ENCODE peak calls at places on chromosome 4, in eight cellular contexts. N is PC-9; T is CD8-positive, alpha-beta memory T cell; A is tibial artery; O is right lobe of liver; W is foreskin keratinocyte; C is neuronal stem cell; V is adrenal gland. R is an unnamed sample.

GRCh38 chr4:41749650-41750049 is 1.1 kb upstream of the PHOX2B start:
- DNase-seq in W (no peak), T (no peak), A (no peak), O (no peak), N (no peak), C (peak; percentile 38), V (no peak), R (no peak)

GRCh38 chr4:13659341-13660070 is 32.0 kb upstream of the BOD1L1 start:
- DNase-seq in C (no peak), W (no peak), N (no peak), V (no peak), T (no peak), O (no peak), A (no peak), R (no peak)

GRCh38 chr4:42018451-42018850 is 28.1 kb downstream of the SLC30A9 start:
- DNase-seq in W (no peak), A (no peak), C (no peak), O (no peak), N (no peak), T (no peak), V (peak; percentile 30), R (no peak)

GRCh38 chr4:128311659-128312392 is 24.2 kb upstream of the PGRMC2 start:
- DNase-seq in T (no peak), C (no peak), A (no peak), N (no peak), V (no peak), W (peak; percentile 45), O (no peak), R (no peak)

GRCh38 chr4:39255266-39255665 is 72.9 kb downstream of the WDR19 start:
- DNase-seq in T (no peak), V (no peak), O (no peak), W (peak; percentile 72), C (no peak), A (no peak), N (peak; percentile 28), R (no peak)

GRCh38 chr4:140037353-140038030 is 116.5 kb downstream of the MAML3 start:
- DNase-seq in C (no peak), A (no peak), V (no peak), W (peak; percentile 77), T (no peak), N (peak; percentile 46), O (no peak), R (no peak)

GRCh38 chr4:120858776-120859175 is 63.8 kb downstream of the PRDM5 start:
- DNase-seq in O (no peak), A (no peak), N (no peak), W (no peak), C (no peak), V (no peak), T (no peak), R (no peak)

GRCh38 chr4:113057891-113058290 is 8.4 kb downstream of the ANK2 start:
- DNase-seq in A (no peak), V (no peak), T (no peak), N (peak; percentile 7), W (no peak), O (no peak), C (no peak), R (no peak)

GRCh38 chr4:76361689-76362412 is 55.3 kb downstream of the STBD1 start:
- DNase-seq in C (no peak), W (no peak), A (no peak), T (no peak), N (no peak), O (no peak), V (no peak), R (no peak)

GRCh38 chr4:101973331-101973730 is 182.8 kb downstream of the BANK1 start:
- DNase-seq in C (no peak), W (no peak), V (no peak), N (no peak), A (no peak), T (no peak), O (no peak), R (no peak)

GRCh38 chr4:5798946-5799345 is 87.9 kb downstream of the EVC start:
- DNase-seq in A (no peak), C (no peak), W (no peak), T (no peak), V (no peak), N (no peak), O (no peak), R (no peak)

GRCh38 chr4:71346710-71347109 is 7.9 kb downstream of the SLC4A4 start:
- DNase-seq in N (no peak), A (no peak), O (no peak), T (no peak), V (no peak), W (no peak), C (no peak), R (no peak)

GRCh38 chr4:10417720-10418119 is 39.5 kb downstream of the ZNF518B start:
- DNase-seq in A (no peak), O (no peak), W (no peak), V (no peak), N (no peak), T (no peak), C (no peak), R (no peak)

GRCh38 chr4:36786519-36786918 is 458.0 kb upstream of the NWD2 start:
- DNase-seq in V (no peak), A (no peak), C (no peak), W (no peak), O (no peak), T (no peak), N (no peak), R (no peak)

GRCh38 chr4:70938087-70938486 is 35.9 kb downstream of the MOB1B start:
- DNase-seq in V (no peak), O (no peak), N (no peak), C (no peak), W (no peak), T (no peak), A (no peak), R (no peak)

GRCh38 chr4:74529284-74530041 is 84.5 kb downstream of the AREG start:
- DNase-seq in A (no peak), C (no peak), O (no peak), W (no peak), N (no peak), V (no peak), T (no peak), R (no peak)

GRCh38 chr4:1154523-1155182 is 17.7 kb downstream of the SPON2 start:
- DNase-seq in N (no peak), A (peak; percentile 95), W (no peak), V (peak; percentile 51), C (no peak), T (no peak), O (no peak), R (no peak)

GRCh38 chr4:1152284-1152683 is 20.1 kb downstream of the SPON2 start:
- DNase-seq in V (no peak), A (no peak), C (no peak), O (no peak), N (no peak), T (no peak), W (no peak), R (no peak)

GRCh38 chr4:1154126-1154522 is 18.3 kb downstream of the SPON2 start:
- DNase-seq in O (no peak), N (no peak), C (no peak), W (no peak), A (peak; percentile 68), V (no peak), T (no peak), R (no peak)

GRCh38 chr4:1155314-1155713 is 17.1 kb downstream of the SPON2 start:
- DNase-seq in N (no peak), C (no peak), W (no peak), O (no peak), V (no peak), T (no peak), A (no peak), R (no peak)

GRCh38 chr4:1153567-1154090 is 18.8 kb downstream of the SPON2 start:
- DNase-seq in T (no peak), V (no peak), C (no peak), N (no peak), A (no peak), W (no peak), O (no peak), R (no peak)
- H3K27me3 ChIP-seq in T (peaks cover 4% of the 10 kb centered on the region), V (no peaks in the 10 kb centered on the region), C (peaks cover 2% of the 10 kb centered on the region), N (peaks cover 89% of the 10 kb centered on the region), A (no peaks in the 10 kb centered on the region), W (peaks cover 35% of the 10 kb centered on the region), O (no peaks in the 10 kb centered on the region), R (no peaks in the 10 kb centered on the region)

GRCh38 chr4:123343400-123344060 is 53.1 kb upstream of the SPRY1 start:
- DNase-seq in W (no peak), C (no peak), O (peak; percentile 25), N (no peak), T (no peak), V (no peak), A (no peak), R (no peak)
- H3K27ac ChIP-seq in W (no peak overlapping the region), C (no peak overlapping the region), O (no peak overlapping the region), N (no peak overlapping the region), T (no peak overlapping the region), V (peak overlapping the region; percentile 71), A (no peak overlapping the region), R (no peak overlapping the region)

GRCh38 chr4:155407480-155407879 is 30.7 kb upstream of the MAP9 start:
- DNase-seq in C (no peak), V (no peak), A (no peak), N (no peak), O (no peak), W (no peak), T (no peak), R (no peak)
- H3K4me1 ChIP-seq in C (no peaks in the 10 kb centered on the region), V (no peaks in the 10 kb centered on the region), A (no peaks in the 10 kb centered on the region), N (no peaks in the 10 kb centered on the region), O (no peaks in the 10 kb centered on the region), W (no peaks in the 10 kb centered on the region), T (no peaks in the 10 kb centered on the region), R (peaks cover 7% of the 10 kb centered on the region)

GRCh38 chr4:167232805-167233522 is 1.3 kb downstream of the SPOCK3 start:
- DNase-seq in A (no peak), V (no peak), C (peak; percentile 9), T (no peak), N (no peak), W (no peak), O (no peak), R (no peak)

GRCh38 chr4:167238226-167238625 is 3.9 kb upstream of the SPOCK3 start:
- DNase-seq in C (no peak), T (no peak), N (no peak), W (no peak), O (no peak), A (no peak), V (no peak), R (no peak)

GRCh38 chr4:167230744-167231143 is 3.5 kb downstream of the SPOCK3 start:
- DNase-seq in N (no peak), C (no peak), A (no peak), O (no peak), W (no peak), V (no peak), T (no peak), R (no peak)

GRCh38 chr4:167233523-167234387 is 539 bp downstream of the SPOCK3 start:
- DNase-seq in V (no peak), C (peak; percentile 32), N (peak; percentile 20), W (no peak), T (no peak), A (no peak), O (peak; percentile 17), R (peak; percentile 57)

DNA sequence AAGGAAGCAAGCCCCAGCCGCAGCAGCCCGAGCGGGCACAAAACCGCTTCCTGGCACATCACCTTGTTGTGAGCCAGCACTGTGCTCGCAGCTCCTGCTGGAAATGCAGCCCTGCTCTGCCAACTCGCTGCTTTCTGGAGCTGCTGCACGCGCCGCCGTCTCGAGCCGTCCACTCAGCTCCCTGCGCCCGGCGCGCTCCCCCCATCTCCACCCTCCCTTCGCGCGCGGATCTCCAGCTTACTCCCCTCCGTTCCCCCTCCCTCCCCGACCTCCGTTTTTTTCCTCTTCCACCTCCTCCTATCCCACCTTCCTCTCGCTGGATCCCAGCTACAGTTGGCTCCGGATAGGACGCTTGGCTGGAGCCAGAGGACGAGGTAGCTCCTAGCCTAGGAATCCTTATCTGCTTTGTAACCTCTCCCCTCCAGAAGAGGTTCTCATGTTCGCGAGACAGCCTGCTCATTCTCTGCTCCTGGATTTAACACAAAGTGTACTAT is at the start of gene SPOCK3:
- DNase-seq in T (no peak), O (peak; percentile 45), W (peak; percentile 49), C (peak; percentile 48), A (no peak), V (no peak), N (peak; percentile 51), R (peak; percentile 70)
- H3K27me3 ChIP-seq in T (no peaks in the 10 kb centered on the region), O (peaks cover 11% of the 10 kb centered on the region), W (peaks cover 57% of the 10 kb centered on the region), C (no peaks in the 10 kb centered on the region), A (peaks cover 28% of the 10 kb centered on the region), V (no peaks in the 10 kb centered on the region), N (no peaks in the 10 kb centered on the region), R (peaks cover 30% of the 10 kb centered on the region)

R was measured in upper lobe of right lung.